ENCODE peak calls at places on chromosome 2, in seven cellular contexts. Z is prostate gland, T is breast epithelium, F is uterus, W is SK-N-SH, J is upper lobe of right lung, P is K562. O is an unnamed sample.

GRCh38 chr2:184554736-184555135 is 43.6 kb upstream of the ZNF804A start:
- DNase-seq in Z (no peak), T (no peak), F (no peak), W (no peak), J (no peak), P (no peak), O (no peak)

GRCh38 chr2:218329826-218330651 is 26.6 kb upstream of the CATIP start:
- DNase-seq in Z (no peak), T (no peak), F (no peak), W (no peak), J (peak), P (no peak), O (no peak)

GRCh38 chr2:190359896-190360376 is 16.5 kb downstream of the INPP1 start:
- DNase-seq in Z (peak), T (no peak), F (peak), W (peak), J (no peak), P (no peak), O (peak)

GRCh38 chr2:58376592-58376991 is 135.5 kb upstream of the FANCL start:
- DNase-seq in Z (no peak), T (no peak), F (no peak), W (no peak), J (no peak), P (no peak), O (no peak)

GRCh38 chr2:61887684-61888303 is 662 bp downstream of the CCT4 start:
- DNase-seq in Z (no peak), T (no peak), F (no peak), W (peak), J (no peak), P (no peak), O (peak)

GRCh38 chr2:2933421-2933820 is 444.2 kb downstream of the EIPR1 start:
- DNase-seq in Z (no peak), T (no peak), F (no peak), W (peak), J (no peak), P (no peak), O (no peak)

GRCh38 chr2:168427451-168427850 is 28.6 kb upstream of the CERS6 start:
- DNase-seq in Z (no peak), T (no peak), F (no peak), W (no peak), J (no peak), P (no peak), O (no peak)

GRCh38 chr2:59920961-59921360 is 632.5 kb downstream of the BCL11A start:
- DNase-seq in Z (no peak), T (no peak), F (no peak), W (no peak), J (no peak), P (no peak), O (no peak)

GRCh38 chr2:16283071-16283850 is 342.9 kb downstream of the MYCN start:
- DNase-seq in Z (no peak), T (no peak), F (no peak), W (no peak), J (no peak), P (no peak), O (no peak)

GRCh38 chr2:62101886-62102285 is 94.0 kb upstream of the B3GNT2 start:
- DNase-seq in Z (no peak), T (no peak), F (no peak), W (no peak), J (no peak), P (no peak), O (no peak)

GRCh38 chr2:72316774-72317173 is 169.1 kb upstream of the CYP26B1 start:
- DNase-seq in Z (no peak), T (no peak), F (no peak), W (no peak), J (no peak), P (no peak), O (no peak)

GRCh38 chr2:45237850-45238542 is 228.7 kb upstream of the SIX2 start:
- DNase-seq in Z (no peak), T (no peak), F (no peak), W (no peak), J (no peak), P (no peak), O (peak)

GRCh38 chr2:232386490-232386739 is 7.9 kb downstream of the ALPP start:
- DNase-seq in Z (no peak), T (no peak), F (no peak), W (no peak), J (peak), P (no peak), O (no peak)

GRCh38 chr2:101300164-101300563 is 8.3 kb downstream of the RNF149 start:
- DNase-seq in Z (no peak), T (no peak), F (no peak), W (no peak), J (no peak), P (no peak), O (no peak)

GRCh38 chr2:108855194-108855593 is 68.6 kb downstream of the CCDC138 start:
- DNase-seq in Z (no peak), T (no peak), F (no peak), W (no peak), J (no peak), P (no peak), O (peak)

GRCh38 chr2:22253171-22253570 is 1129.4 kb downstream of the TDRD15 start:
- DNase-seq in Z (no peak), T (no peak), F (no peak), W (no peak), J (no peak), P (no peak), O (no peak)

GRCh38 chr2:120802161-120802560 is 66.5 kb downstream of the GLI2 start:
- DNase-seq in Z (no peak), T (no peak), F (peak), W (no peak), J (no peak), P (no peak), O (no peak)

GRCh38 chr2:105181282-105181681 is 60.3 kb upstream of the GPR45 start:
- DNase-seq in Z (no peak), T (no peak), F (no peak), W (no peak), J (no peak), P (no peak), O (no peak)

GRCh38 chr2:20641123-20641985 is 9.5 kb downstream of the HS1BP3 start:
- DNase-seq in Z (no peak), T (no peak), F (peak), W (no peak), J (no peak), P (no peak), O (no peak)

GRCh38 chr2:170739048-170739447 is 23.9 kb downstream of the SP5 start:
- DNase-seq in Z (no peak), T (no peak), F (no peak), W (no peak), J (no peak), P (no peak), O (no peak)

GRCh38 chr2:132609101-132609890 is 60.7 kb downstream of the LYPD1 start:
- DNase-seq in Z (peak), T (no peak), F (no peak), W (no peak), J (no peak), P (no peak), O (no peak)

GRCh38 chr2:126720647-126721046 is 64.7 kb downstream of the GYPC start:
- DNase-seq in Z (no peak), T (no peak), F (no peak), W (no peak), J (no peak), P (no peak), O (no peak)

GRCh38 chr2:108968619-108969018 is 20.4 kb downstream of the EDAR start:
- DNase-seq in Z (peak), T (no peak), F (no peak), W (no peak), J (no peak), P (no peak), O (no peak)

GRCh38 chr2:204472375-204472774 is 72.9 kb upstream of the PARD3B start:
- DNase-seq in Z (no peak), T (no peak), F (no peak), W (no peak), J (no peak), P (no peak), O (no peak)

GRCh38 chr2:113117594-113118262 is 9.7 kb upstream of the IL1RN start:
- DNase-seq in Z (peak), T (peak), F (no peak), W (no peak), J (no peak), P (peak), O (no peak)

GRCh38 chr2:146239392-146240135 is 1605.3 kb upstream of the ACVR2A start:
- DNase-seq in Z (no peak), T (no peak), F (no peak), W (no peak), J (no peak), P (no peak), O (no peak)

GRCh38 chr2:98899041-98899702 is 36.9 kb downstream of the CRACDL start:
- DNase-seq in Z (no peak), T (no peak), F (no peak), W (no peak), J (peak), P (no peak), O (no peak)

GRCh38 chr2:43138441-43138840 is 88.0 kb downstream of the ZFP36L2 start:
- DNase-seq in Z (no peak), T (no peak), F (no peak), W (no peak), J (no peak), P (no peak), O (no peak)

GRCh38 chr2:230929381-230930148 is 4.5 kb upstream of the GPR55 start:
- DNase-seq in Z (no peak), T (no peak), F (peak), W (no peak), J (no peak), P (no peak), O (no peak)

GRCh38 chr2:233453111-233453915 is 99.0 kb downstream of the DGKD start:
- DNase-seq in Z (no peak), T (peak), F (no peak), W (no peak), J (peak), P (no peak), O (no peak)

GRCh38 chr2:62627667-62628066 is 77.8 kb upstream of the EHBP1 start:
- DNase-seq in Z (no peak), T (no peak), F (no peak), W (no peak), J (no peak), P (no peak), O (no peak)

GRCh38 chr2:17894551-17894950 is 16.1 kb downstream of the KCNS3 start:
- DNase-seq in Z (no peak), T (no peak), F (no peak), W (no peak), J (no peak), P (no peak), O (no peak)

GRCh38 chr2:229445501-229446294 is 174.6 kb upstream of the PID1 start:
- DNase-seq in Z (no peak), T (no peak), F (peak), W (no peak), J (no peak), P (no peak), O (no peak)
- H3K27ac ChIP-seq in Z (peak), T (peak), F (peak), W (peak), J (peak), P (no peak), O (no peak)

GRCh38 chr2:122643725-122644329 is 888.4 kb downstream of the TSN start:
- DNase-seq in Z (peak), T (no peak), F (no peak), W (peak), J (no peak), P (no peak), O (no peak)
- H3K4me3 ChIP-seq in Z (no peak), T (no peak), F (no peak), W (no peak), J (no peak), P (no peak), O (no peak)

GRCh38 chr2:197851451-197851850 is 47.1 kb downstream of the PLCL1 start:
- DNase-seq in Z (no peak), T (no peak), F (no peak), W (no peak), J (no peak), P (peak), O (no peak)
- H3K27ac ChIP-seq in Z (no peak), T (no peak), F (no peak), W (no peak), J (no peak), P (peak), O (no peak)

GRCh38 chr2:134134313-134134706 is 119.6 kb upstream of the MGAT5 start:
- DNase-seq in Z (no peak), T (no peak), F (no peak), W (no peak), J (no peak), P (no peak), O (no peak)

GRCh38 chr2:134132487-134132857 is 121.4 kb upstream of the MGAT5 start:
- DNase-seq in Z (no peak), T (no peak), F (no peak), W (no peak), J (no peak), P (no peak), O (no peak)

GRCh38 chr2:134131681-134132486 is 122.0 kb upstream of the MGAT5 start:
- DNase-seq in Z (peak), T (no peak), F (no peak), W (no peak), J (no peak), P (no peak), O (peak)

GRCh38 chr2:134134827-134135226 is 119.0 kb upstream of the MGAT5 start:
- DNase-seq in Z (no peak), T (no peak), F (no peak), W (no peak), J (no peak), P (no peak), O (no peak)

DNA sequence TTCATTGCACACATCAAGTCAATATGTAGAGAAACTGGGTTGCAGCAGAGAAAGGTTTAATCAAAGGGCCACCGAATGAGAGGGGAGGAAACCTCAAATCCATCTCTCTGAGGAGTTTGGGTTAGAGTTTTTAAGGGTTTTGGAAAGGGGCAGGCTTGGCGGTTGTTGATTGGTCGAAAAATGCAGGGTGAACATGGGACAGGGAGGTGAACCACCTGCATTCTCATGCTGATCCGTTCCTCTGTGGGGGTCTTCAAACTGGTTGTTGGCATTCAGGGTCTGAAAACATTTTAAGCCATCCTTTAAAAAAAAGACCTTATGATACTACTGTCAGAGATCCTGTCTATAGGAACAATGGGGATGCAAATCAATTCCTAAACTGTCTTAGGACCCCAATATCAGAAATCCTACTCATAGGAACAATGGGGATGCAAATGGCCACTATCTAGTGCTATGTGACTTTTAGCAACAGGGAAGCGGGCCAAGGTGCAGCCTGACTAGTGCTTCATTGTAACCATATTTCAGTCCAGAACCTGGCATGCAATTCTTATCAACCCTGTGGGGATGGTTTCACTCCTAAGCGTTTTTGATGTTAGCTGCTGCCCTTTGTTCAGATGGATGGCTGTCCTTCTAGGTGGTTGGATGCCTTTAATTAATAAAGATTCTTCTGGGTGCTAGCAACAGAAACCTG is 120.1 kb upstream of the MGAT5 start:
- DNase-seq in Z (no peak), T (no peak), F (no peak), W (no peak), J (no peak), P (no peak), O (no peak)
- H3K4me3 ChIP-seq in Z (no peak), T (no peak), F (no peak), W (no peak), J (no peak), P (no peak), O (no peak)

GRCh38 chr2:215435261-215435808 is 533 bp downstream of the FN1 start:
- DNase-seq in Z (no peak), T (no peak), F (peak), W (no peak), J (peak), P (peak), O (no peak)
- H3K27ac ChIP-seq in Z (peak), T (peak), F (peak), W (peak), J (peak), P (no peak), O (no peak)

GRCh38 chr2:207161724-207162123 is 4.0 kb downstream of the KLF7 start:
- DNase-seq in Z (no peak), T (no peak), F (no peak), W (no peak), J (no peak), P (no peak), O (no peak)
- H3K4me3 ChIP-seq in Z (no peak), T (no peak), F (no peak), W (peak), J (peak), P (no peak), O (no peak)

GRCh38 chr2:210647151-210647550 is 90.8 kb downstream of the CPS1 start:
- DNase-seq in Z (no peak), T (no peak), F (no peak), W (no peak), J (no peak), P (no peak), O (no peak)
- H3K27ac ChIP-seq in Z (no peak), T (no peak), F (no peak), W (no peak), J (no peak), P (no peak), O (no peak)